ENCODE peak calls at places on chromosomes 4 and X, in ten cellular contexts. H is hepatocyte, E is trophoblast cell, X is IMR-90, Y is fibroblast of lung, M is HepG2, J is mesenchymal stem cell, O is GM23338, L is K562, F is GM23248. P is an unnamed sample.

GRCh38 chr4:10119773-10120172 is 3.2 kb upstream of the WDR1 start:
- DNase-seq in H (no peak), M (no peak), F (no peak), O (no peak), Y (no peak), E (no peak), J (no peak), L (no peak), X (no peak), P (no peak)

GRCh38 chr4:45741897-45742296 is 382.0 kb downstream of the GABRG1 start:
- DNase-seq in F (no peak), H (peak), J (no peak), L (no peak), M (peak), X (no peak), O (peak), Y (no peak), E (no peak), P (no peak)

GRCh38 chrX:80663331-80663730 is 146.3 kb downstream of the BRWD3 start:
- DNase-seq in M (no peak), F (no peak), X (no peak), O (no peak), J (no peak), H (no peak), E (no peak), Y (no peak), L (no peak), P (no peak)

GRCh38 chr4:1832690-1833089 is 23.3 kb downstream of the LETM1 start:
- DNase-seq in J (no peak), L (no peak), X (no peak), E (no peak), H (no peak), M (no peak), Y (no peak), F (no peak), O (no peak), P (no peak)

GRCh38 chrX:17944833-17945497 is 83.9 kb upstream of the RAI2 start:
- DNase-seq in X (no peak), M (peak), Y (no peak), H (peak), E (peak), F (peak), L (peak), O (peak), J (no peak), P (peak)

GRCh38 chr4:7350396-7350795 is 84.3 kb downstream of the PSAPL1 start:
- DNase-seq in H (no peak), L (no peak), X (no peak), J (no peak), O (no peak), M (no peak), Y (no peak), E (no peak), F (no peak), P (no peak)

GRCh38 chrX:70508296-70508911 is 63.8 kb downstream of the DLG3 start:
- DNase-seq in J (peak), O (no peak), Y (peak), H (no peak), M (peak), E (no peak), F (peak), L (no peak), X (peak), P (no peak)

GRCh38 chr4:101774807-101775206 is 15.7 kb upstream of the BANK1 start:
- DNase-seq in J (peak), E (peak), X (peak), O (no peak), Y (peak), M (peak), H (peak), F (peak), L (no peak), P (no peak)

GRCh38 chr4:96170198-96170597 is 330.3 kb downstream of the PDHA2 start:
- DNase-seq in M (no peak), X (no peak), O (peak), H (no peak), L (peak), E (peak), F (no peak), J (no peak), Y (no peak), P (no peak)

GRCh38 chr4:2807571-2807970 is 14.7 kb downstream of the SH3BP2 start:
- DNase-seq in M (no peak), E (no peak), H (no peak), L (no peak), O (no peak), X (no peak), F (no peak), J (no peak), Y (no peak), P (no peak)

DNA sequence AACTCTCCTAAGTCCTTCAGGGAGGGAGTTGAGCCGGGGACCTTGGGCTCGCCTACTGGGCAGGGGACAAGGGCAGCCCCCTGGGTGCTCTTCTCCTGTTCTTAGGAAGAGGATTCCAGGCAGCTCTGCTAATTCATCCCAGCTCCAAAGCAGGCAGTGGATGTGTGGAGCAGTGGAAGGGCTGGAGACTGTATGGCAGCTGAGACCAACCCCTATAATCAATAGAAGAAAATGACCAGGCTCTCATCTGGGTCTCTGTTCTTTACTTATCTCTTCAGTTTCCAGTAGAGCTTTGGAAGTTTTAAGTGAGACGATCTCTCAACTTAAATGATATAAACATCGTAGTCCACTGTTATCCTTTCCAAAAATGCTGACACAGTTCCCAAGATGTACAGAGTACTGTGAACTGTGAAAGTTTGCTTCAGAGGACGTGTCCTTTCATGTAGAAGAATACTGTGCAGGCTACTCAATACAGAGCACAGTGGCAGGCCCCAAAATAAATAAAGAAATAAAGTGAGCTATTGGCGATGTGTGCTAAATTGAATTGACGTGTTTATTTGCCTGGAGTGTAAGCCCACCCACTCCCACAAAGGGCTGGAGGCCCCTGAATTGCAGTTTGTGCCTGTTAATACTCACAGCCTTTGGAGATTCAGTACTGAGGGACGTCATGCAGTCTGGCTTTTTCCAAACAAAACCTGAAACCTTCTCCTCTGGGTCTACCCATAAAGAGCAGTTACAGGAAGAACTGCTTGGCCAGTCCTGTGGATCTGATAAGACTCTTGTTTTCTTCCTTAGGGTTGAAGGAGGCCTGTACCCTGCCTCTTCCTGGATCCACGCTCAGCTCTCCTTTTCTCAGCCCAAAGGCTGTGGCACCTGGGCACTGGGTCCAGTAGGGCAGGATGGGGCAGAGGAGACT is 66.2 kb downstream of the SOWAHB start:
- DNase-seq in X (peak), F (no peak), J (peak), M (peak), H (peak), Y (no peak), E (no peak), L (no peak), O (no peak), P (no peak)
- H3K4me3 ChIP-seq in X (no peak), F (peak), J (peak), M (peak), H (no peak), Y (no peak), E (no peak), L (no peak), O (no peak), P (no peak)

GRCh38 chrX:107626481-107626880 is 1.8 kb upstream of the PRPS1 start:
- DNase-seq in E (peak), J (no peak), X (no peak), L (no peak), H (no peak), O (no peak), Y (no peak), F (no peak), M (no peak), P (no peak)

GRCh38 chrX:107629533-107629909 is 1.2 kb downstream of the PRPS1 start:
- DNase-seq in H (peak), E (no peak), J (peak), Y (peak), F (peak), X (peak), M (peak), L (peak), O (peak), P (peak)

GRCh38 chrX:107626916-107627315 is 1.4 kb upstream of the PRPS1 start:
- DNase-seq in M (no peak), L (no peak), J (no peak), H (no peak), E (peak), F (no peak), O (no peak), Y (no peak), X (no peak), P (no peak)

GRCh38 chrX:107628662-107629532 is 587 bp downstream of the PRPS1 start:
- DNase-seq in F (peak), E (peak), M (peak), X (peak), O (peak), L (peak), Y (peak), J (peak), H (peak), P (peak)

DNA sequence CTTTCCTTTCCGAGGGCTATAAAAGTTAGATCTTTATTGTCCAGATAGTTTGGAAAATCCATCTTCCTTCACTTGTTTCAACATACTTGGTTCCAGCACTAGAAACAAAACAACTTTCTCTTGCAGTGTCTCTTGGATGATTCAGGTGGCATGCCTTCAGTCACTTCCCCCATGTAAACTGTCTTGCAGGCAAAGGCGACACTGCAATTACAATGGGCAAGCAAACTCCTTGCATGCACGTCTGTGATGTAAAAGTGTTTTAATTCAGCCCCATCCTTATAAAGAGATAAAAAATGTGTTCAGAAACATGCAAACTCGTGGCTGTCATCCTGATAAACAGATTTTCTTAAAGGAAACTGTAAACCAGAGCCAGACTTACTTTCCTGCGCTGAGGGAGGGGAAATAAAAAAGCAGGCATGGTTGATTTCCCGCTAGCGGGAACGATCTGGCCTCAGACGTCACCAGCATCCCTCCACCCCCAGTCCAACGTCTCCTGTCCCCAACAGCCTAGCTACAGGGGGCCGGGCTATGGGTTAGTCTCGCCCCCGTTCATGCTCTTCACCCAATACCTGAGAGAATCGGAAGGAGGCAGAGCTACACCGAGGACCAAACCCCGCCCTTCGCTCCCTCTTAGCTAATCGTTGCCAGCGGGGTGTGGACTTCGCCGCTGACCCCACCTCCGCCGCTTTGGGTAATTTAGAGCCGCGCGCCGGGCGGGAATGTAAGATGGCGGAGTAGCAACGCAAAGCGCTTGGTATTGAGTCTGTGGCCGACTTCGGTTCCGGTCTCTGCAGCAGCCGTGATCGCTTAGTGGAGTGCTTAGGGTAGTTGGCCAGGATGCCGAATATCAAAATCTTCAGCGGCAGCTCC is at the start of gene PRPS1:
- DNase-seq in F (peak), E (peak), M (peak), H (peak), O (peak), Y (peak), X (peak), J (peak), L (peak), P (peak)
- H2AFZ ChIP-seq in F (peak), E (peak), M (peak), H (peak), O (no peak), Y (peak), X (peak), J (peak), L (peak), P (peak)

DNA sequence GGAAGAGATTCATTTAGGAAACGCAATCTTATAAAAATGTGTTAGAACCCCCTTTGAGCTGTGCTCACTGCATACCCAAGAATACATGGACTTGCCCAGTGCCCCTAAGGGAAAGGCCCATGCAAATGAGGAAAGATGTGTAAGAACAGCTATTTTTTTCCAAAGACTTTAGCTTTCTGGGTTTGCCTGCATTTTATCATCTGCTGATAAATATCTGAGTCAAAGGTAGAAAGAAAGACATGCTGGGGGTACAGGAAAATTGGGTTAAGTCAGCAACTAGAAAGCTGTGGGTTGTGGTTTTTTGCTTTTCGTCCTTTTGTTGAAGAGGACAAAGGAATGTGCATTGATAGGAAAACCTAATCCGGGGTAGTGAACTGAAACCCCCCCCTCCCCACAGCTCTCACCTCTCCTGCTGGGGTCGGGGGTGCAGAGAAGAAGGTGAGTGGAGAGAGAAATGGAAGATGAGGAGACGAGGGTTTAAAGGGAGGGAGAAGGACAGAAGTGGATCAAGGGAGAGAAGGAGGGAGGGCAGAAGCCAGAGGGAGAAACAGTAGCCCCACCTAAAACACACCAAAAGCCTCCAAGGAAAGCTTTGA is 49.5 kb downstream of the KDR start:
- DNase-seq in H (peak), M (no peak), O (no peak), Y (peak), F (no peak), J (no peak), L (no peak), X (no peak), E (no peak), P (no peak)
- H3K4me3 ChIP-seq in H (no peak), M (no peak), O (no peak), Y (no peak), F (no peak), J (no peak), L (no peak), X (no peak), E (no peak), P (no peak)

GRCh38 chr4:137998666-137999429 is 243.3 kb downstream of the SLC7A11 start:
- DNase-seq in L (no peak), F (peak), Y (peak), M (no peak), X (peak), J (no peak), O (no peak), H (no peak), E (peak), P (no peak)

GRCh38 chr4:137997496-137997895 is 244.7 kb downstream of the SLC7A11 start:
- DNase-seq in J (no peak), M (no peak), E (no peak), X (no peak), F (no peak), L (no peak), O (no peak), H (no peak), Y (no peak), P (no peak)

GRCh38 chr4:138005486-138005885 is 236.7 kb downstream of the SLC7A11 start:
- DNase-seq in Y (peak), E (no peak), O (no peak), H (no peak), L (no peak), M (no peak), X (no peak), J (no peak), F (no peak), P (no peak)

GRCh38 chr4:138007572-138007971 is 234.6 kb downstream of the SLC7A11 start:
- DNase-seq in J (peak), L (no peak), Y (peak), H (no peak), F (peak), M (peak), E (no peak), O (peak), X (no peak), P (no peak)

DNA sequence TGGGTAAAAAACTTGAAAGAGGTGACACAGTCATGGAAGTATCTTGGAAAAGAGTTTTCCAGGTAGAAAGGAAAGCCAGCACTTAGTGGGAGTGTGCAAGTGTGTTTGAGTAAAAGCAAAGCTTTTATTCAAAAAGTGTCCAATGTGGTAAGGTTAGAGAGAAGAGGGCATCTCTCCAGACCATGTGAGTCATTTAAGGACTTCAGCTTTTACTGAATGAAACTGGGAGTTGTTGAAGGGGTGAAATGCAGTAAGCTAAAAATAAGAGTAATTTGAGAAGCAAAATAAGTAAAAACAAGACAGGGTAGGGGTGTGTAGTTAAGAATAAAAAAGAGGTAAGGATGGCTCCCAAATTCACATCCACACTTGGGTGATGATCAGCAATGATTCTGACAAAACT is 238.9 kb downstream of the SLC7A11 start:
- DNase-seq in E (no peak), X (peak), H (no peak), L (no peak), F (peak), M (no peak), J (no peak), Y (peak), O (no peak), P (no peak)
- H2AFZ ChIP-seq in E (no peak), X (no peak), H (no peak), L (no peak), F (peak), M (no peak), J (no peak), Y (no peak), O (no peak), P (no peak)

GRCh38 chrX:69287025-69287540 is 121.8 kb upstream of the PJA1 start:
- DNase-seq in H (no peak), M (no peak), J (no peak), O (no peak), F (no peak), E (no peak), Y (no peak), X (no peak), L (no peak), P (no peak)

GRCh38 chrX:69285401-69285871 is 120.2 kb upstream of the PJA1 start:
- DNase-seq in H (peak), E (no peak), L (no peak), O (no peak), M (no peak), X (no peak), J (no peak), Y (no peak), F (peak), P (no peak)

GRCh38 chrX:69285881-69286545 is 120.8 kb upstream of the PJA1 start:
- DNase-seq in O (peak), L (peak), Y (peak), E (peak), F (peak), M (no peak), H (peak), J (peak), X (no peak), P (peak)

GRCh38 chrX:69284491-69284890 is 119.2 kb upstream of the PJA1 start:
- DNase-seq in O (no peak), M (no peak), E (no peak), X (no peak), H (no peak), L (no peak), F (no peak), J (no peak), Y (no peak), P (no peak)

DNA sequence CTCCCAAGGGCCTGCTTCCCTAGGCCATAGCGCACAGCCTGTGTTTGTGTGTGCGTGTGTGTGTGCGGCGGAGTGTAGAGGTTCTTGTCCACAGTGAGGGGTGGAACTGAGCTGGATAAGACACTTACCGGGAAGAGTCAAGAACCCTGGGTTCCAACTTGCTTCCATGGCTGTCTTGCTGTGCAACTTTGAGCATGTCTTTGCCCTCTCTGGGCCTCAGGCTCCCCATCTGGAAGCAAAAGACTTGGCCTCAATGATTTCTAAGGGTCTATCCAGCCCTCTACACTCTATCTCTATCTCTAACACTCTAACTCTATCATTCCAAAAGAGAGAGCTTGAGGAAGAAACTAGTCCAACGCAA is 121.3 kb upstream of the PJA1 start:
- DNase-seq in L (no peak), X (no peak), M (no peak), H (no peak), F (no peak), E (no peak), Y (no peak), O (no peak), J (no peak), P (no peak)
- H3K4me3 ChIP-seq in L (no peak), X (no peak), M (no peak), H (no peak), F (no peak), E (no peak), Y (no peak), O (no peak), J (no peak), P (no peak)

GRCh38 chr4:114038762-114039392 is 59.4 kb upstream of the ARSJ start:
- DNase-seq in E (no peak), L (no peak), J (no peak), X (no peak), Y (no peak), F (no peak), H (no peak), O (no peak), M (peak), P (no peak)
- H2AFZ ChIP-seq in E (no peak), L (no peak), J (no peak), X (no peak), Y (no peak), F (peak), H (no peak), O (no peak), M (no peak), P (no peak)

GRCh38 chr4:73872331-73873108 is 3.3 kb downstream of the CXCL1 start:
- DNase-seq in J (peak), H (no peak), E (no peak), L (no peak), O (no peak), F (no peak), Y (no peak), X (no peak), M (no peak), P (no peak)
- H3K4me3 ChIP-seq in J (no peak), H (no peak), E (no peak), L (no peak), O (no peak), F (no peak), Y (no peak), X (no peak), M (no peak), P (no peak)